ENCODE peak calls at places on chromosomes 16 and 17, in seven cellular contexts. One of them, this sample, is unnamed.

GRCh38 chr17:60231234-60231633 is 81.5 kb downstream of the CA4 start:
- DNase-seq in erythroblast: peak
- DNase-seq in cardiac muscle cell: peak
- DNase-seq in activated T-cell treated with anti-CD3 and anti-CD28 coated beads for 24 hours: no peak
- DNase-seq in OCI-LY7: peak
- DNase-seq in putamen: peak
- DNase-seq in HL-60: no peak
- DNase-seq in this sample: no peak

GRCh38 chr16:20023190-20023589 is 50.5 kb downstream of the GPR139 start:
- DNase-seq in erythroblast: peak
- DNase-seq in cardiac muscle cell: peak
- DNase-seq in activated T-cell treated with anti-CD3 and anti-CD28 coated beads for 24 hours: no peak
- DNase-seq in OCI-LY7: peak
- DNase-seq in putamen: no peak
- DNase-seq in HL-60: no peak
- DNase-seq in this sample: no peak

GRCh38 chr17:44956998-44957981 is 9.7 kb upstream of the KIF18B start:
- DNase-seq in erythroblast: no peak
- DNase-seq in cardiac muscle cell: no peak
- DNase-seq in activated T-cell treated with anti-CD3 and anti-CD28 coated beads for 24 hours: no peak
- DNase-seq in OCI-LY7: no peak
- DNase-seq in putamen: no peak
- DNase-seq in HL-60: no peak
- DNase-seq in this sample: no peak

GRCh38 chr17:43427362-43428043 is 28.7 kb downstream of the ARL4D start:
- DNase-seq in erythroblast: no peak
- DNase-seq in cardiac muscle cell: no peak
- DNase-seq in activated T-cell treated with anti-CD3 and anti-CD28 coated beads for 24 hours: no peak
- DNase-seq in OCI-LY7: no peak
- DNase-seq in putamen: no peak
- DNase-seq in HL-60: no peak
- DNase-seq in this sample: no peak

GRCh38 chr16:53695070-53695469 is 8.6 kb downstream of the RPGRIP1L start:
- DNase-seq in erythroblast: no peak
- DNase-seq in cardiac muscle cell: no peak
- DNase-seq in activated T-cell treated with anti-CD3 and anti-CD28 coated beads for 24 hours: no peak
- DNase-seq in OCI-LY7: no peak
- DNase-seq in putamen: no peak
- DNase-seq in HL-60: no peak
- DNase-seq in this sample: no peak

GRCh38 chr17:16872836-16873653 is 98.9 kb downstream of the TNFRSF13B start:
- DNase-seq in erythroblast: peak
- DNase-seq in cardiac muscle cell: peak
- DNase-seq in activated T-cell treated with anti-CD3 and anti-CD28 coated beads for 24 hours: peak
- DNase-seq in OCI-LY7: peak
- DNase-seq in putamen: no peak
- DNase-seq in HL-60: peak
- DNase-seq in this sample: no peak

GRCh38 chr17:29347831-29348281 is 42.3 kb upstream of the TAOK1 start:
- DNase-seq in erythroblast: no peak
- DNase-seq in cardiac muscle cell: peak
- DNase-seq in activated T-cell treated with anti-CD3 and anti-CD28 coated beads for 24 hours: no peak
- DNase-seq in OCI-LY7: no peak
- DNase-seq in putamen: no peak
- DNase-seq in HL-60: peak
- DNase-seq in this sample: no peak

GRCh38 chr17:49086649-49087048 is 45.9 kb upstream of the B4GALNT2 start:
- DNase-seq in erythroblast: no peak
- DNase-seq in cardiac muscle cell: no peak
- DNase-seq in activated T-cell treated with anti-CD3 and anti-CD28 coated beads for 24 hours: no peak
- DNase-seq in OCI-LY7: no peak
- DNase-seq in putamen: no peak
- DNase-seq in HL-60: no peak
- DNase-seq in this sample: no peak

GRCh38 chr17:63930951-63931575 is 1.1 kb downstream of the CD79B start:
- DNase-seq in erythroblast: peak
- DNase-seq in cardiac muscle cell: peak
- DNase-seq in activated T-cell treated with anti-CD3 and anti-CD28 coated beads for 24 hours: peak
- DNase-seq in OCI-LY7: peak
- DNase-seq in putamen: no peak
- DNase-seq in HL-60: peak
- DNase-seq in this sample: no peak

GRCh38 chr16:28981517-28981916 is 3.3 kb upstream of the LAT start:
- DNase-seq in erythroblast: peak
- DNase-seq in cardiac muscle cell: no peak
- DNase-seq in activated T-cell treated with anti-CD3 and anti-CD28 coated beads for 24 hours: peak
- DNase-seq in OCI-LY7: peak
- DNase-seq in putamen: no peak
- DNase-seq in HL-60: peak
- DNase-seq in this sample: no peak

GRCh38 chr17:45013021-45013997 is 38.1 kb downstream of the DCAKD start:
- DNase-seq in erythroblast: no peak
- DNase-seq in cardiac muscle cell: peak
- DNase-seq in activated T-cell treated with anti-CD3 and anti-CD28 coated beads for 24 hours: no peak
- DNase-seq in OCI-LY7: no peak
- DNase-seq in putamen: no peak
- DNase-seq in HL-60: no peak
- DNase-seq in this sample: no peak

GRCh38 chr16:23351360-23351759 is 49.3 kb downstream of the SCNN1B start:
- DNase-seq in erythroblast: no peak
- DNase-seq in cardiac muscle cell: no peak
- DNase-seq in activated T-cell treated with anti-CD3 and anti-CD28 coated beads for 24 hours: no peak
- DNase-seq in OCI-LY7: no peak
- DNase-seq in putamen: no peak
- DNase-seq in HL-60: no peak
- DNase-seq in this sample: no peak

GRCh38 chr17:62653831-62654829 is 26.7 kb downstream of the MRC2 start:
- DNase-seq in erythroblast: peak
- DNase-seq in cardiac muscle cell: peak
- DNase-seq in activated T-cell treated with anti-CD3 and anti-CD28 coated beads for 24 hours: no peak
- DNase-seq in OCI-LY7: no peak
- DNase-seq in putamen: no peak
- DNase-seq in HL-60: peak
- DNase-seq in this sample: no peak

GRCh38 chr17:29827179-29827578 is 102.8 kb downstream of the SSH2 start:
- DNase-seq in erythroblast: no peak
- DNase-seq in cardiac muscle cell: no peak
- DNase-seq in activated T-cell treated with anti-CD3 and anti-CD28 coated beads for 24 hours: no peak
- DNase-seq in OCI-LY7: no peak
- DNase-seq in putamen: no peak
- DNase-seq in HL-60: no peak
- DNase-seq in this sample: no peak